ENCODE peak calls at places on chromosomes 4 and X, in nine cellular contexts. S is EH; N is HT1080; Z is BJ; O is astrocyte; G is central memory CD4-positive, alpha-beta T cell; V is neural crest cell; X is activated CD4-positive, alpha-beta T cell treated with anti-CD3 and anti-CD28 coated beads for 24 hours; B is HAP-1. P is an unnamed sample.

GRCh38 chr4:185015108-185015507 is 3.2 kb upstream of the HELT start:
- DNase-seq in S (no peak), N (no peak), Z (no peak), O (no peak), G (no peak), V (no peak), X (no peak), B (no peak), P (no peak)

GRCh38 chr4:1380368-1381151 is 25.7 kb downstream of the NKX1-1 start:
- DNase-seq in S (no peak), N (no peak), Z (no peak), O (no peak), G (no peak), V (no peak), X (no peak), B (no peak), P (no peak)

GRCh38 chr4:7802093-7802726 is 137.5 kb downstream of the AFAP1 start:
- DNase-seq in S (peak), N (peak), Z (peak), O (peak), G (peak), V (peak), X (peak), B (peak), P (peak)

GRCh38 chr4:147773261-147774184 is 41.6 kb downstream of the ARHGAP10 start:
- DNase-seq in S (peak), N (peak), Z (no peak), O (peak), G (no peak), V (no peak), X (no peak), B (no peak), P (no peak)

GRCh38 chrX:154714925-154715324 is 36.0 kb downstream of the GAB3 start:
- DNase-seq in S (peak), N (peak), Z (no peak), O (no peak), G (peak), V (peak), X (peak), B (peak), P (no peak)

GRCh38 chr4:2006956-2007653 is 1.7 kb downstream of the NELFA start:
- DNase-seq in S (no peak), N (no peak), Z (no peak), O (no peak), G (no peak), V (no peak), X (no peak), B (no peak), P (no peak)

GRCh38 chrX:12237131-12237530 is 98.9 kb downstream of the FRMPD4 start:
- DNase-seq in S (no peak), N (no peak), Z (no peak), O (no peak), G (no peak), V (no peak), X (no peak), B (no peak), P (no peak)

GRCh38 chrX:68833448-68833805 is 4.6 kb downstream of the EFNB1 start:
- DNase-seq in S (no peak), N (no peak), Z (no peak), O (no peak), G (no peak), V (no peak), X (no peak), B (no peak), P (no peak)

GRCh38 chr4:89800012-89800516 is 36.9 kb downstream of the SNCA start:
- DNase-seq in S (peak), N (peak), Z (no peak), O (peak), G (no peak), V (no peak), X (no peak), B (no peak), P (no peak)

GRCh38 chrX:10722804-10723364 is 102.5 kb upstream of the MID1 start:
- DNase-seq in S (peak), N (peak), Z (no peak), O (peak), G (peak), V (peak), X (peak), B (peak), P (no peak)

GRCh38 chr4:5139141-5139540 is 87.9 kb downstream of the STK32B start:
- DNase-seq in S (no peak), N (no peak), Z (no peak), O (no peak), G (no peak), V (no peak), X (no peak), B (no peak), P (no peak)

GRCh38 chrX:152847281-152847680 is 16.4 kb downstream of the NSDHL start:
- DNase-seq in S (no peak), N (no peak), Z (no peak), O (no peak), G (no peak), V (no peak), X (no peak), B (no peak), P (no peak)

GRCh38 chrX:12974217-12974796 is 603 bp upstream of the TMSB4X start:
- DNase-seq in S (peak), N (no peak), Z (no peak), O (peak), G (no peak), V (peak), X (no peak), B (peak), P (no peak)

GRCh38 chr4:183987987-183988392 is 82.9 kb downstream of the STOX2 start:
- DNase-seq in S (peak), N (peak), Z (peak), O (peak), G (no peak), V (peak), X (no peak), B (peak), P (no peak)

GRCh38 chr4:42331914-42332368 is 65.3 kb upstream of the SHISA3 start:
- DNase-seq in S (peak), N (peak), Z (no peak), O (peak), G (no peak), V (no peak), X (no peak), B (no peak), P (no peak)

GRCh38 chr4:155342142-155342541 is 34.6 kb downstream of the MAP9 start:
- DNase-seq in S (peak), N (peak), Z (no peak), O (peak), G (no peak), V (no peak), X (no peak), B (no peak), P (no peak)

GRCh38 chr4:7693711-7694110 is 245.9 kb downstream of the AFAP1 start:
- DNase-seq in S (no peak), N (no peak), Z (no peak), O (no peak), G (no peak), V (no peak), X (no peak), B (no peak), P (no peak)

GRCh38 chr4:3721627-3722026 is 44.6 kb upstream of the ADRA2C start:
- DNase-seq in S (no peak), N (no peak), Z (no peak), O (no peak), G (no peak), V (no peak), X (no peak), B (no peak), P (no peak)

GRCh38 chr4:1975391-1975801 is 33.4 kb downstream of the NELFA start:
- DNase-seq in S (no peak), N (no peak), Z (no peak), O (no peak), G (no peak), V (no peak), X (no peak), B (no peak), P (no peak)

GRCh38 chrX:5857232-5857631 is 371.4 kb downstream of the NLGN4X start:
- DNase-seq in S (no peak), N (no peak), Z (no peak), O (no peak), G (no peak), V (no peak), X (no peak), B (no peak), P (no peak)